ENCODE peak calls at places on chromosome 1, in four cellular contexts. One of them, this sample, is unnamed.
A peak's percentile ranks its signal among the peaks of the same experiment; 100 is the strongest.

GRCh38 chr1:236023926-236024565 is 40.8 kb downstream of the NID1 start:
- DNase-seq in tibial nerve: no peak
- DNase-seq in left ventricle myocardium inferior: no peak
- DNase-seq in transverse colon: no peak
- DNase-seq in this sample: no peak

GRCh38 chr1:228982637-228983036 is 247.4 kb downstream of the RHOU start:
- DNase-seq in transverse colon: no peak
- DNase-seq in tibial nerve: no peak
- DNase-seq in left ventricle myocardium inferior: no peak
- DNase-seq in this sample: no peak

GRCh38 chr1:84259376-84259775 is 42.1 kb upstream of the SAMD13 start:
- DNase-seq in transverse colon: no peak
- DNase-seq in left ventricle myocardium inferior: no peak
- DNase-seq in tibial nerve: no peak
- DNase-seq in this sample: no peak

GRCh38 chr1:84653130-84653680 is 37.1 kb downstream of the SSX2IP start:
- DNase-seq in transverse colon: no peak
- DNase-seq in tibial nerve: no peak
- DNase-seq in left ventricle myocardium inferior: no peak
- DNase-seq in this sample: no peak

GRCh38 chr1:58929667-58930325 is 145.9 kb upstream of the JUN start:
- DNase-seq in tibial nerve: no peak
- DNase-seq in left ventricle myocardium inferior: no peak
- DNase-seq in transverse colon: peak; percentile 86
- DNase-seq in this sample: no peak

GRCh38 chr1:92211166-92211565 is 6.5 kb upstream of the C1orf146 start:
- DNase-seq in transverse colon: no peak
- DNase-seq in left ventricle myocardium inferior: no peak
- DNase-seq in tibial nerve: no peak
- DNase-seq in this sample: no peak

GRCh38 chr1:25198731-25199231 is 33.5 kb downstream of the SYF2 start:
- DNase-seq in left ventricle myocardium inferior: peak; percentile 20
- DNase-seq in tibial nerve: no peak
- DNase-seq in transverse colon: peak; percentile 53
- DNase-seq in this sample: no peak

GRCh38 chr1:36889478-36889845 is 144.9 kb downstream of the GRIK3 start:
- DNase-seq in left ventricle myocardium inferior: no peak
- DNase-seq in tibial nerve: no peak
- DNase-seq in transverse colon: no peak
- DNase-seq in this sample: no peak

GRCh38 chr1:242056988-242057744 is 58.3 kb upstream of the MAP1LC3C start:
- DNase-seq in tibial nerve: no peak
- DNase-seq in left ventricle myocardium inferior: no peak
- DNase-seq in transverse colon: no peak
- DNase-seq in this sample: no peak

GRCh38 chr1:189434461-189434860 is 1043.2 kb downstream of the BRINP3 start:
- DNase-seq in transverse colon: no peak
- DNase-seq in tibial nerve: no peak
- DNase-seq in left ventricle myocardium inferior: no peak
- DNase-seq in this sample: no peak

GRCh38 chr1:246631426-246631825 is 65.2 kb downstream of the CNST start:
- DNase-seq in transverse colon: no peak
- DNase-seq in tibial nerve: no peak
- DNase-seq in left ventricle myocardium inferior: no peak
- DNase-seq in this sample: no peak

GRCh38 chr1:175597969-175598765 is 145.2 kb downstream of the TNR start:
- DNase-seq in left ventricle myocardium inferior: no peak
- DNase-seq in transverse colon: no peak
- DNase-seq in tibial nerve: no peak
- DNase-seq in this sample: no peak

GRCh38 chr1:68464891-68465290 is 15.1 kb upstream of the RPE65 start:
- DNase-seq in transverse colon: no peak
- DNase-seq in tibial nerve: no peak
- DNase-seq in left ventricle myocardium inferior: no peak
- DNase-seq in this sample: no peak

GRCh38 chr1:32759521-32759980 is 57.0 kb upstream of the SYNC start:
- DNase-seq in transverse colon: peak; percentile 80
- DNase-seq in tibial nerve: no peak
- DNase-seq in left ventricle myocardium inferior: no peak
- DNase-seq in this sample: no peak

GRCh38 chr1:198890531-198890930 is 251.7 kb downstream of the PTPRC start:
- DNase-seq in transverse colon: no peak
- DNase-seq in tibial nerve: no peak
- DNase-seq in left ventricle myocardium inferior: no peak
- DNase-seq in this sample: no peak

GRCh38 chr1:239225396-239225795 is 161.0 kb upstream of the CHRM3 start:
- DNase-seq in left ventricle myocardium inferior: no peak
- DNase-seq in tibial nerve: no peak
- DNase-seq in transverse colon: no peak
- DNase-seq in this sample: no peak

GRCh38 chr1:178918328-178918727 is 47.5 kb upstream of the ANGPTL1 start:
- DNase-seq in tibial nerve: no peak
- DNase-seq in left ventricle myocardium inferior: no peak
- DNase-seq in transverse colon: no peak
- DNase-seq in this sample: no peak

GRCh38 chr1:218480137-218480536 is 135.0 kb downstream of the TGFB2 start:
- DNase-seq in tibial nerve: no peak
- DNase-seq in transverse colon: no peak
- DNase-seq in left ventricle myocardium inferior: no peak
- DNase-seq in this sample: no peak

GRCh38 chr1:95029532-95029931 is 43.2 kb downstream of the ALG14 start:
- DNase-seq in tibial nerve: no peak
- DNase-seq in left ventricle myocardium inferior: no peak
- DNase-seq in transverse colon: no peak
- DNase-seq in this sample: no peak

GRCh38 chr1:42956739-42957138 is 1.9 kb downstream of the SLC2A1 start:
- DNase-seq in tibial nerve: no peak
- DNase-seq in left ventricle myocardium inferior: no peak
- DNase-seq in transverse colon: no peak
- DNase-seq in this sample: no peak

GRCh38 chr1:206668874-206669410 is 15.8 kb upstream of the MAPKAPK2 start:
- DNase-seq in left ventricle myocardium inferior: no peak
- DNase-seq in transverse colon: no peak
- DNase-seq in tibial nerve: no peak
- DNase-seq in this sample: no peak

GRCh38 chr1:58082596-58082995 is 463.9 kb downstream of the OMA1 start:
- DNase-seq in left ventricle myocardium inferior: no peak
- DNase-seq in tibial nerve: no peak
- DNase-seq in transverse colon: no peak
- DNase-seq in this sample: peak; percentile 93

GRCh38 chr1:51237714-51238403 is 1.8 kb downstream of the RNF11 start:
- DNase-seq in left ventricle myocardium inferior: no peak
- DNase-seq in transverse colon: no peak
- DNase-seq in tibial nerve: no peak
- DNase-seq in this sample: peak; percentile 88

GRCh38 chr1:26357121-26357602 is 3.2 kb upstream of the CRYBG2 start:
- DNase-seq in transverse colon: peak; percentile 85
- DNase-seq in tibial nerve: no peak
- DNase-seq in left ventricle myocardium inferior: no peak
- DNase-seq in this sample: no peak

GRCh38 chr1:14160766-14161165 is 437.7 kb upstream of the KAZN start:
- DNase-seq in transverse colon: no peak
- DNase-seq in left ventricle myocardium inferior: no peak
- DNase-seq in tibial nerve: no peak
- DNase-seq in this sample: no peak

GRCh38 chr1:187685338-187685737 is 856.6 kb downstream of the PLA2G4A start:
- DNase-seq in tibial nerve: no peak
- DNase-seq in left ventricle myocardium inferior: no peak
- DNase-seq in transverse colon: no peak
- DNase-seq in this sample: no peak

GRCh38 chr1:216555653-216556052 is 132.4 kb upstream of the USH2A start:
- DNase-seq in transverse colon: no peak
- DNase-seq in left ventricle myocardium inferior: no peak
- DNase-seq in tibial nerve: no peak
- DNase-seq in this sample: peak; percentile 51

GRCh38 chr1:117838911-117839310 is 90.5 kb downstream of the GDAP2 start:
- DNase-seq in tibial nerve: no peak
- DNase-seq in transverse colon: no peak
- DNase-seq in left ventricle myocardium inferior: no peak
- DNase-seq in this sample: no peak

GRCh38 chr1:116826818-116827606 is 72.8 kb downstream of the CD2 start:
- DNase-seq in left ventricle myocardium inferior: no peak
- DNase-seq in transverse colon: no peak
- DNase-seq in tibial nerve: no peak
- DNase-seq in this sample: peak; percentile 90

GRCh38 chr1:111218947-111219346 is 8.6 kb upstream of the CHI3L2 start:
- DNase-seq in tibial nerve: no peak
- DNase-seq in transverse colon: no peak
- DNase-seq in left ventricle myocardium inferior: no peak
- DNase-seq in this sample: no peak

GRCh38 chr1:166858726-166859419 is 17.2 kb downstream of the TADA1 start:
- DNase-seq in transverse colon: no peak
- DNase-seq in tibial nerve: no peak
- DNase-seq in left ventricle myocardium inferior: no peak
- DNase-seq in this sample: no peak

GRCh38 chr1:3470650-3471355 is 16.3 kb downstream of the ARHGEF16 start:
- DNase-seq in tibial nerve: no peak
- DNase-seq in transverse colon: no peak
- DNase-seq in left ventricle myocardium inferior: no peak
- DNase-seq in this sample: no peak

GRCh38 chr1:3473381-3473844 is 18.9 kb downstream of the ARHGEF16 start:
- DNase-seq in tibial nerve: no peak
- DNase-seq in transverse colon: no peak
- DNase-seq in left ventricle myocardium inferior: no peak
- DNase-seq in this sample: no peak

GRCh38 chr1:3472906-3473305 is 18.4 kb downstream of the ARHGEF16 start:
- DNase-seq in left ventricle myocardium inferior: no peak
- DNase-seq in tibial nerve: no peak
- DNase-seq in transverse colon: no peak
- DNase-seq in this sample: no peak

GRCh38 chr1:3471356-3472087 is 17.1 kb downstream of the ARHGEF16 start:
- DNase-seq in tibial nerve: no peak
- DNase-seq in left ventricle myocardium inferior: peak; percentile 62
- DNase-seq in transverse colon: no peak
- DNase-seq in this sample: peak; percentile 92

DNA sequence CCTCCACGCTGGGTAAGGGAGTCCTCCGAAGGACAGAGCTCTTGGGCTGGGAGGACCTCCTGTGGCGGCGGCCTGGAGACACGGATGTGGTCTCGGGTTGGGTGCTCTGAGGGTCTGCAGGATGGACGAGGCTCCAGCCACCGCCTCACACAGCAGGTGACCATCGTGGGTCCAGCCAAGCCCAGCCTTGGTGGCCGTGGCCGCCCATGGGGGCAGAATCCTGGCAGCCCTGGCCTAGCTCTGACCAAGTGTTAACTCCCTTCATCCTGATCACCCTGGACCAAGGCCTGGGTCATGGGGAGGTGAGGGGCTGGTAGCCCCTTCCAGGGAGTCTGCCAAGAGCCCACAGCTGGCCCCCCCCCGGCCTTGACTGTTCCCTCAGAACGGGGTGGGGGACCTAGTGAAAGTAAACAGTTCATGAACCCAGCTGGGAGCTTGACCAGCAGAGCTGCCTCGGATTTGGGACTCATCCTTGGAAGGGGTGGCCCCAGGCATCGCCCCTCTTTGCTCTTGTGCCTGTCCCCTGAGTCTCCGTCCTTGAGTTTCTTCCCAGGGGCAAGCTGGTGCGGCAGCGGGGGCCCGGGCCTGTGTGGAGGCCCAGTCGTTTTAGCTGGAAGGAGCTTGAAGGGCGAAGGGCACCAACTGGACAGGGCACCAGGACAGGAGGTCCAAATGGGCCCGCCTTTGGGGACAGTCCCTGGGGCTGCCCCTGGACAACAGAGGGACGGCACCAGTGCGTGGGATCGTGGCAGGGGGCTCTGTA is 17.8 kb downstream of the ARHGEF16 start:
- DNase-seq in left ventricle myocardium inferior: no peak
- DNase-seq in tibial nerve: no peak
- DNase-seq in transverse colon: no peak
- DNase-seq in this sample: no peak
- TF ChIP-seq CTCF in left ventricle myocardium inferior: peak; percentile 8
- TF ChIP-seq CTCF in tibial nerve: no peak
- TF ChIP-seq CTCF in transverse colon: no peak
- TF ChIP-seq CTCF in this sample: no peak

GRCh38 chr1:93592636-93592949 is 89.0 kb downstream of the BCAR3 start:
- DNase-seq in left ventricle myocardium inferior: no peak
- DNase-seq in tibial nerve: no peak
- DNase-seq in transverse colon: no peak
- DNase-seq in this sample: no peak
- H3K4me3 ChIP-seq in left ventricle myocardium inferior: no peak overlapping the region
- H3K4me3 ChIP-seq in tibial nerve: no peak overlapping the region
- H3K4me3 ChIP-seq in transverse colon: no peak overlapping the region
- H3K4me3 ChIP-seq in this sample: no peak overlapping the region

DNA sequence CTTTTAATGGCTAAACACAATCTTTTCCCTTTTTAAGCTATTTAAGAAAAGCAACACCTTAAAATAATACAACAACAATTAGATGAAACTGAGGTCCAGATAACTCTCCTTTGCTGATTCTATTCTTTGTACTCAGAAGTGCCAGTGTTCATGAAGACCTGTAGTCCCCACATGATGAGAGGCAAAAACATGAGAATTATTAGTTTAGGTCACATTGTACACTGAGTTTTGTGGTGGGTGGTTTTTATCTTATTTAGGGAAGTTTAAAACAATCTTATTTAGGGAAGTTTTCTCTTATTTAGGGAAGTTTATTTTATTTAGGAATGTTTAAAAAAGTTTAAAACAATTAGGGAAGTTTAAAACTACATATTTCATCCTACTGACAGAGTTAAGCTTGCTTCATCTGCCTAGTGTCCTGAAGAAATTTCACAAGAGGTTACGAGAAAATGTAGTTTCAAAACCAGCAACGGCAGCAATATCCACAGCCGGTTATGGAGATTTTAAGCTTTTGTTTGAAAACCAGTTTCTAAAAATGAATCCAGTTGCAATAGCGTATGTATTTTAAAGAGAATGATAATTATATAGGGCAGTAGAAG is 7.8 kb upstream of the OR14I1 start:
- DNase-seq in transverse colon: no peak
- DNase-seq in tibial nerve: no peak
- DNase-seq in left ventricle myocardium inferior: no peak
- DNase-seq in this sample: no peak
- H3K9me3 ChIP-seq in transverse colon: peaks cover 8% of the 10 kb centered on the region
- H3K9me3 ChIP-seq in tibial nerve: peaks cover 6% of the 10 kb centered on the region
- H3K9me3 ChIP-seq in left ventricle myocardium inferior: peaks cover 20% of the 10 kb centered on the region
- H3K9me3 ChIP-seq in this sample: peaks cover 25% of the 10 kb centered on the region

DNA sequence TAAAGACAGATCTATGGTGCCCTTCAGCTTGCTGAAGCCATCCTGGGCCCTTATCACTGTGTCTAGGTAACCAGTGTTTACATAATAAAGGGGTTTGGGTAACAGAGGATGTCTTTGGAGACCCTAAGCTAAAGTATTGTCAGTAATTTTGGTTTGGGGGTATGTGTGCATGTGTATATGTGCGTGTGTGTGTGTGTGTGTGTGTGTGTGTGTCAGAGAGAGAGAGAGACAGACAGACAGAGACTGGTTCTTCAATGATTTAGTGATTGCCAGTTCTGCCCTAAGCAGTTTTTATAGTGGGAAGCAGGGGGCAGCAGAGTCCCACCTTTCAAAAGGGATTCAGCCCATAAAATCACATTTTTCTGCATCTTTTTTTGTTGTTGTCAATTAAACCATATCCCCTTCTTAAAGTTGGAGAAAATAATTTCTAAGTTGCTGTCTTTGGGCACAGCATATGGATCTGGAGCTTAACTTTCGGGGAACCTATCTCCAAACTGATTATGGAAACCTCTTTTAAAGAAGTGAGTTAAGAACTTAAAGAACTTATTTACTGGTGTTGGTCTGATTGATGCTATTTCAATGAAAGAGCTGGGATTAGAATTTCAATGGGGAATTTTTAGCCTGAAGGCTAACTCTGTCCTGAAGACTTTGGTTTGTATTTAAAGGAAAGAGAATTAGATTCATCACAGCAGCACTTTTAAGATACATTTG is 51.1 kb downstream of the ZNF326 start:
- DNase-seq in transverse colon: no peak
- DNase-seq in tibial nerve: no peak
- DNase-seq in left ventricle myocardium inferior: no peak
- DNase-seq in this sample: peak; percentile 35
- TF ChIP-seq CTCF in transverse colon: peak; percentile 23
- TF ChIP-seq CTCF in tibial nerve: peak; percentile 43
- TF ChIP-seq CTCF in left ventricle myocardium inferior: peak; percentile 45
- TF ChIP-seq CTCF in this sample: peak; percentile 62